ENCODE peak calls at places on chromosomes 16 and 17, in four cellular contexts. S, E, K and A are unnamed samples.

GRCh38 chr17:19248149-19248922 is 11.2 kb downstream of the EPN2 start:
- DNase-seq in K (no peak), E (no peak), S (no peak), A (no peak)

GRCh38 chr16:85171004-85171808 is 58.9 kb upstream of the CIBAR2 start:
- DNase-seq in E (no peak), S (no peak), K (no peak), A (no peak)

GRCh38 chr17:49204521-49204920 is 5.9 kb downstream of the GNGT2 start:
- DNase-seq in E (no peak), S (no peak), K (no peak), A (no peak)

GRCh38 chr16:12320298-12320706 is 343.8 kb downstream of the SNX29 start:
- DNase-seq in E (no peak), K (peak), S (no peak), A (peak)

GRCh38 chr16:7055443-7055842 is 277.2 kb upstream of the RBFOX1 start:
- DNase-seq in K (no peak), S (no peak), E (no peak), A (peak)

GRCh38 chr17:68197091-68197996 is 50.5 kb upstream of the AMZ2 start:
- DNase-seq in K (peak), S (peak), E (peak), A (peak)

GRCh38 chr16:14681115-14681514 is 13.0 kb downstream of the PLA2G10 start:
- DNase-seq in E (no peak), S (no peak), K (no peak), A (no peak)

GRCh38 chr17:78559749-78560368 is 17.3 kb downstream of the DNAH17 start:
- DNase-seq in S (peak), K (no peak), E (no peak), A (no peak)